ENCODE peak calls at places on chromosomes 6 and 20, in eight cellular contexts. Y, B, J, T, F, H, O and N are unnamed samples.

GRCh38 chr20:25273046-25273445 is 25.2 kb downstream of the PYGB start:
- DNase-seq in F (no peak), O (no peak), T (peak; percentile 14), H (peak; percentile 9), B (no peak), Y (no peak), J (no peak), N (no peak)

GRCh38 chr20:10954137-10954840 is 280.5 kb upstream of the JAG1 start:
- DNase-seq in Y (no peak), T (no peak), B (no peak), J (no peak), H (peak; percentile 62), O (no peak), F (no peak), N (peak; percentile 51)

GRCh38 chr6:23526519-23526918 is 599.5 kb upstream of the NRSN1 start:
- DNase-seq in O (no peak), T (no peak), Y (no peak), B (no peak), F (no peak), J (no peak), H (no peak), N (no peak)

GRCh38 chr20:1370548-1371110 is 22.2 kb downstream of the FKBP1A start:
- DNase-seq in Y (no peak), T (no peak), F (no peak), O (no peak), B (no peak), H (no peak), J (no peak), N (no peak)

GRCh38 chr6:24524801-24525200 is 30.0 kb downstream of the ALDH5A1 start:
- DNase-seq in Y (no peak), O (peak; percentile 58), J (no peak), T (no peak), B (no peak), F (peak; percentile 37), H (no peak), N (peak; percentile 73)

GRCh38 chr6:134308800-134309199 is 9.1 kb downstream of the SGK1 start:
- DNase-seq in F (no peak), T (no peak), O (no peak), H (no peak), B (no peak), Y (no peak), J (no peak), N (no peak)

GRCh38 chr6:147933201-147933600 is 409.4 kb upstream of the SASH1 start:
- DNase-seq in J (no peak), F (no peak), T (no peak), Y (no peak), B (no peak), O (no peak), H (no peak), N (peak; percentile 55)

GRCh38 chr6:161631676-161632194 is 357.9 kb upstream of the AGPAT4 start:
- DNase-seq in T (no peak), H (no peak), J (no peak), F (no peak), Y (no peak), O (no peak), B (no peak), N (no peak)

GRCh38 chr6:148827421-148827820 is 80.6 kb downstream of the UST start:
- DNase-seq in J (no peak), Y (no peak), H (no peak), B (no peak), F (no peak), T (no peak), O (no peak), N (no peak)

GRCh38 chr6:147158881-147159280 is 45.3 kb upstream of the STXBP5 start:
- DNase-seq in O (no peak), J (no peak), H (no peak), Y (no peak), F (no peak), B (no peak), T (no peak), N (no peak)

GRCh38 chr6:42047790-42048405 is 2.4 kb upstream of the TAF8 start:
- DNase-seq in O (no peak), B (no peak), F (no peak), H (no peak), T (no peak), Y (no peak), J (no peak), N (no peak)

GRCh38 chr6:42045538-42046460 is 4.5 kb upstream of the TAF8 start:
- DNase-seq in H (peak; percentile 92), B (peak; percentile 94), F (peak; percentile 73), O (peak; percentile 59), Y (peak; percentile 91), J (peak; percentile 66), T (peak; percentile 96), N (peak; percentile 87)

GRCh38 chr6:42049116-42049809 is 1.1 kb upstream of the TAF8 start:
- DNase-seq in J (no peak), Y (peak; percentile 38), O (no peak), B (no peak), H (peak; percentile 19), F (no peak), T (no peak), N (no peak)

GRCh38 chr6:42046491-42047219 is 3.7 kb upstream of the TAF8 start:
- DNase-seq in Y (no peak), H (no peak), T (no peak), F (no peak), B (no peak), O (no peak), J (no peak), N (no peak)

GRCh38 chr6:42047220-42047590 is 3.1 kb upstream of the TAF8 start:
- DNase-seq in O (no peak), F (no peak), J (no peak), T (no peak), B (no peak), Y (no peak), H (no peak), N (no peak)
- H3K4me1 ChIP-seq in O (peaks cover 16% of the 10 kb centered on the region), F (peaks cover 3% of the 10 kb centered on the region), J (peaks cover 57% of the 10 kb centered on the region), T (peaks cover 98% of the 10 kb centered on the region), B (peaks cover 85% of the 10 kb centered on the region), Y (peaks cover 27% of the 10 kb centered on the region), H (peaks cover 71% of the 10 kb centered on the region), N (no peaks in the 10 kb centered on the region)

GRCh38 chr6:169621311-169621710 is 80.5 kb downstream of the WDR27 start:
- DNase-seq in T (no peak), Y (no peak), B (no peak), H (no peak), J (no peak), O (no peak), F (no peak), N (no peak)
- H3K9me3 ChIP-seq in T (no peaks in the 10 kb centered on the region), Y (no peaks in the 10 kb centered on the region), B (peaks cover 7% of the 10 kb centered on the region), H (no peaks in the 10 kb centered on the region), J (no peaks in the 10 kb centered on the region), O (no peaks in the 10 kb centered on the region), F (no peaks in the 10 kb centered on the region), N (peaks cover 25% of the 10 kb centered on the region)

DNA sequence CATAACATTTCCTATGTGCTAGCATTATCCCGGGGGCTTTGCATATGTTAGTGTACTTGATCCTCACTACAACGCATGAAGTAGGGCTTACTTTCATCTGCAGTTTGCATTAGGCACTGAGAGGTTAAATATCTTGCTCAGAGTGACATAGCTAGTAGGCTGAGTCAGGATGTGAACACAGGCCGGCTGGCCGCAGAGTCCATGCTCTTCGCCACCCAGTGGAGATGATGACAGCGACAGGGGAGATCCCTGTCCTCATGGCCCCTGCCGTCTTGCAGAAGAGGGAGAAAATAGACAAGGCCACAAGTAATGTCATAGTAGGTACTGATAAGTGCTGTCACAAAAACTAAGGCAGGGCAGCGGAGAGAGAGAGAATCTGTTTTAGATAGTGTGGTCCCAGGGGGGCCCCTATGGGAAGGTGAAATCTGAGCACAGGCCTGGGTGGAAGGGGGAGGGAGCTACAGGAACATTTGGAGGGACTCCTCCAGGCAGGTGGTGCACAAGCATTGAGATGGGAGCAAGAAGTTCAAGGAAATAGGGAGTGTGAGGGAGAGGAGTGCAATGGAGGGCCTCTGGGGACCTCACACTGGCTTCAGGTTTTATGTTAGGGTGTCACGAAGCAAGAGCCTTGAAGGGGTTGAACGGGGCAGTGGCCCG is 46.8 kb downstream of the LYRM4 start:
- DNase-seq in B (no peak), O (no peak), J (no peak), F (no peak), H (no peak), T (no peak), Y (no peak), N (no peak)
- TF ChIP-seq CTCF in B (no peak), O (no peak), J (no peak), F (peak; percentile 8), H (no peak), T (peak; percentile 54), Y (no peak), N (peak; percentile 23)

GRCh38 chr6:51339108-51339507 is 520.4 kb downstream of the TFAP2B start:
- DNase-seq in Y (no peak), T (no peak), F (no peak), J (no peak), O (no peak), H (no peak), B (no peak), N (peak; percentile 84)

GRCh38 chr6:51339728-51340127 is 521.1 kb downstream of the TFAP2B start:
- DNase-seq in T (no peak), B (no peak), F (peak; percentile 29), O (no peak), H (no peak), Y (no peak), J (no peak), N (peak; percentile 76)

GRCh38 chr6:51336185-51336584 is 517.5 kb downstream of the TFAP2B start:
- DNase-seq in O (no peak), B (no peak), J (no peak), F (no peak), Y (no peak), H (no peak), T (no peak), N (no peak)

GRCh38 chr6:51337277-51337676 is 518.6 kb downstream of the TFAP2B start:
- DNase-seq in Y (no peak), O (no peak), T (no peak), F (no peak), J (no peak), B (no peak), H (no peak), N (no peak)

DNA sequence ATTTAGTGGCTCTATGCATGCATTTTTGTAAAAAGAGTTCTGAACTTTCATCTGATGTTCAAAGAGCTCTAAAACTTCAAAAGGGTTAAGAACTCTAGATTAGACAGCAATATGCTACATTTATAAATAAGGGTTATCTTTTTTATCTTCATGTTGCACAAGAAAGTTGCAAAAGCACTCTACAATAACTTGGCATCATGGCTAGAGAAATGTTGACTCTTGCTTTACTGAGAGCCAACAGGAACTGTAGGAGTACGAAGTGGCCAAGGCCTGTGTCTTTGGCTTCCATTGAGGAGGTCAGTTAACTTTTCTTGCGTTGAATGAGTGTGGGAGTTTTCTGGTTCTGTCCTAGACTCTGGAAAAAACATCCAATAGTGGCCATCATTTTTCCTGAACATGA is 516.9 kb downstream of the TFAP2B start:
- DNase-seq in B (no peak), O (no peak), T (no peak), F (no peak), H (no peak), J (no peak), Y (no peak), N (no peak)
- H3K4me1 ChIP-seq in B (no peaks in the 10 kb centered on the region), O (no peaks in the 10 kb centered on the region), T (no peaks in the 10 kb centered on the region), F (no peaks in the 10 kb centered on the region), H (no peaks in the 10 kb centered on the region), J (no peaks in the 10 kb centered on the region), Y (no peaks in the 10 kb centered on the region), N (peaks cover 21% of the 10 kb centered on the region)

DNA sequence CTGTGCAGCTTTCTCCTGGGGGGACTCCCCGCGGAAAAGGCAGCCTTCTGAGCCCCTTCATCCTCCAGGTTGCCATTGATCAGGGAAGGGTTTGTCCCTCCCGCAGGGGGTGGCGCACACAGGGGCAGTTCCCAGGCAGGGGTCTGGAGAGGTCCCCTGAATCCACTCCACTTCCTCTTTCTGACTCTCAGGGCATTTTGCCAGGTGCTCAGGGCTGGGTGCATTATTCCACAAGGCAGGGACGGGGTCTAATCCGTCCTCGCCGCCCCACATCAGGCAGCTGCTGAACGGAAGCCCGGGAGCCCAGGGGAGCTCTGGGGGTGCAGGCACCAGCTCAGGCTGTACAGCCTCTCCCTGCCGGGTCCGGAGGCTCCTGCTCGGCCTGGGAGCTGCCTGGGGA is 180.9 kb downstream of the TTLL2 start:
- DNase-seq in T (no peak), O (no peak), Y (no peak), F (no peak), B (no peak), J (no peak), H (no peak), N (no peak)
- H3K9me3 ChIP-seq in T (no peaks in the 10 kb centered on the region), O (no peaks in the 10 kb centered on the region), Y (no peaks in the 10 kb centered on the region), F (no peaks in the 10 kb centered on the region), B (no peaks in the 10 kb centered on the region), J (no peaks in the 10 kb centered on the region), H (no peaks in the 10 kb centered on the region), N (no peaks in the 10 kb centered on the region)